ENCODE peak calls at places on chromosomes 2 and 18, in nine cellular contexts. One of them, this sample, is unnamed.

GRCh38 chr2:128358941-128359731 is 40.5 kb upstream of the HS6ST1 start:
- DNase-seq in WTC11: no peak
- DNase-seq in CD4-positive, alpha-beta T cell: no peak
- DNase-seq in left ventricle myocardium inferior: no peak
- DNase-seq in OCI-LY7: no peak
- DNase-seq in suprapubic skin: no peak
- DNase-seq in cardiac muscle cell: no peak
- DNase-seq in astrocyte of the cerebellum: no peak
- DNase-seq in neural crest cell: no peak
- DNase-seq in this sample: peak

GRCh38 chr2:199409705-199410104 is 48.0 kb downstream of the SATB2 start:
- DNase-seq in WTC11: no peak
- DNase-seq in CD4-positive, alpha-beta T cell: no peak
- DNase-seq in left ventricle myocardium inferior: no peak
- DNase-seq in OCI-LY7: no peak
- DNase-seq in suprapubic skin: no peak
- DNase-seq in cardiac muscle cell: no peak
- DNase-seq in astrocyte of the cerebellum: no peak
- DNase-seq in neural crest cell: no peak
- DNase-seq in this sample: no peak

GRCh38 chr2:14544247-14544646 is 88.3 kb upstream of the LRATD1 start:
- DNase-seq in WTC11: no peak
- DNase-seq in CD4-positive, alpha-beta T cell: no peak
- DNase-seq in left ventricle myocardium inferior: no peak
- DNase-seq in OCI-LY7: no peak
- DNase-seq in suprapubic skin: no peak
- DNase-seq in cardiac muscle cell: no peak
- DNase-seq in astrocyte of the cerebellum: no peak
- DNase-seq in neural crest cell: no peak
- DNase-seq in this sample: no peak

GRCh38 chr2:6452702-6453481 is 412.8 kb downstream of the CMPK2 start:
- DNase-seq in WTC11: no peak
- DNase-seq in CD4-positive, alpha-beta T cell: no peak
- DNase-seq in left ventricle myocardium inferior: no peak
- DNase-seq in OCI-LY7: peak
- DNase-seq in suprapubic skin: no peak
- DNase-seq in cardiac muscle cell: no peak
- DNase-seq in astrocyte of the cerebellum: no peak
- DNase-seq in neural crest cell: no peak
- DNase-seq in this sample: no peak

GRCh38 chr2:17195016-17195415 is 323.2 kb downstream of the RAD51AP2 start:
- DNase-seq in WTC11: no peak
- DNase-seq in CD4-positive, alpha-beta T cell: no peak
- DNase-seq in left ventricle myocardium inferior: no peak
- DNase-seq in OCI-LY7: no peak
- DNase-seq in suprapubic skin: no peak
- DNase-seq in cardiac muscle cell: no peak
- DNase-seq in astrocyte of the cerebellum: peak
- DNase-seq in neural crest cell: no peak
- DNase-seq in this sample: no peak

GRCh38 chr2:120473522-120474271 is 127.8 kb downstream of the INHBB start:
- DNase-seq in WTC11: no peak
- DNase-seq in CD4-positive, alpha-beta T cell: no peak
- DNase-seq in left ventricle myocardium inferior: no peak
- DNase-seq in OCI-LY7: no peak
- DNase-seq in suprapubic skin: peak
- DNase-seq in cardiac muscle cell: no peak
- DNase-seq in astrocyte of the cerebellum: no peak
- DNase-seq in neural crest cell: no peak
- DNase-seq in this sample: no peak

GRCh38 chr2:179861027-179861776 is at the start of gene ZNF385B:
- DNase-seq in WTC11: peak
- DNase-seq in CD4-positive, alpha-beta T cell: no peak
- DNase-seq in left ventricle myocardium inferior: no peak
- DNase-seq in OCI-LY7: peak
- DNase-seq in suprapubic skin: no peak
- DNase-seq in cardiac muscle cell: peak
- DNase-seq in astrocyte of the cerebellum: no peak
- DNase-seq in neural crest cell: peak
- DNase-seq in this sample: peak

GRCh38 chr2:63845866-63846265 is 4.2 kb downstream of the UGP2 start:
- DNase-seq in WTC11: no peak
- DNase-seq in CD4-positive, alpha-beta T cell: no peak
- DNase-seq in left ventricle myocardium inferior: no peak
- DNase-seq in OCI-LY7: no peak
- DNase-seq in suprapubic skin: no peak
- DNase-seq in cardiac muscle cell: no peak
- DNase-seq in astrocyte of the cerebellum: no peak
- DNase-seq in neural crest cell: no peak
- DNase-seq in this sample: no peak

GRCh38 chr2:152493945-152494528 is 159.1 kb downstream of the FMNL2 start:
- DNase-seq in WTC11: peak
- DNase-seq in CD4-positive, alpha-beta T cell: no peak
- DNase-seq in left ventricle myocardium inferior: no peak
- DNase-seq in OCI-LY7: no peak
- DNase-seq in suprapubic skin: no peak
- DNase-seq in cardiac muscle cell: no peak
- DNase-seq in astrocyte of the cerebellum: no peak
- DNase-seq in neural crest cell: no peak
- DNase-seq in this sample: no peak

GRCh38 chr2:109364212-109364611 is 235.2 kb downstream of the SH3RF3 start:
- DNase-seq in WTC11: no peak
- DNase-seq in CD4-positive, alpha-beta T cell: no peak
- DNase-seq in left ventricle myocardium inferior: no peak
- DNase-seq in OCI-LY7: no peak
- DNase-seq in suprapubic skin: no peak
- DNase-seq in cardiac muscle cell: no peak
- DNase-seq in astrocyte of the cerebellum: no peak
- DNase-seq in neural crest cell: no peak
- DNase-seq in this sample: no peak

GRCh38 chr2:214215107-214215506 is 195.7 kb upstream of the VWC2L start:
- DNase-seq in WTC11: no peak
- DNase-seq in CD4-positive, alpha-beta T cell: no peak
- DNase-seq in left ventricle myocardium inferior: no peak
- DNase-seq in OCI-LY7: no peak
- DNase-seq in suprapubic skin: no peak
- DNase-seq in cardiac muscle cell: no peak
- DNase-seq in astrocyte of the cerebellum: no peak
- DNase-seq in neural crest cell: no peak
- DNase-seq in this sample: no peak

GRCh38 chr2:80361904-80362303 is 57.4 kb upstream of the LRRTM1 start:
- DNase-seq in WTC11: no peak
- DNase-seq in CD4-positive, alpha-beta T cell: no peak
- DNase-seq in left ventricle myocardium inferior: no peak
- DNase-seq in OCI-LY7: no peak
- DNase-seq in suprapubic skin: no peak
- DNase-seq in cardiac muscle cell: no peak
- DNase-seq in astrocyte of the cerebellum: no peak
- DNase-seq in neural crest cell: no peak
- DNase-seq in this sample: no peak

GRCh38 chr2:202508686-202509085 is 126.1 kb upstream of the FAM117B start:
- DNase-seq in WTC11: no peak
- DNase-seq in CD4-positive, alpha-beta T cell: no peak
- DNase-seq in left ventricle myocardium inferior: no peak
- DNase-seq in OCI-LY7: no peak
- DNase-seq in suprapubic skin: no peak
- DNase-seq in cardiac muscle cell: no peak
- DNase-seq in astrocyte of the cerebellum: no peak
- DNase-seq in neural crest cell: no peak
- DNase-seq in this sample: no peak

GRCh38 chr2:111011218-111011617 is 109.5 kb upstream of the BCL2L11 start:
- DNase-seq in WTC11: no peak
- DNase-seq in CD4-positive, alpha-beta T cell: no peak
- DNase-seq in left ventricle myocardium inferior: no peak
- DNase-seq in OCI-LY7: no peak
- DNase-seq in suprapubic skin: no peak
- DNase-seq in cardiac muscle cell: no peak
- DNase-seq in astrocyte of the cerebellum: no peak
- DNase-seq in neural crest cell: no peak
- DNase-seq in this sample: no peak

GRCh38 chr2:96145028-96145939 is at the start of gene DUSP2:
- DNase-seq in WTC11: peak
- DNase-seq in CD4-positive, alpha-beta T cell: peak
- DNase-seq in left ventricle myocardium inferior: peak
- DNase-seq in OCI-LY7: peak
- DNase-seq in suprapubic skin: peak
- DNase-seq in cardiac muscle cell: peak
- DNase-seq in astrocyte of the cerebellum: no peak
- DNase-seq in neural crest cell: no peak
- DNase-seq in this sample: peak

GRCh38 chr2:96142217-96143113 is 2.8 kb downstream of the DUSP2 start:
- DNase-seq in WTC11: peak
- DNase-seq in CD4-positive, alpha-beta T cell: no peak
- DNase-seq in left ventricle myocardium inferior: no peak
- DNase-seq in OCI-LY7: peak
- DNase-seq in suprapubic skin: no peak
- DNase-seq in cardiac muscle cell: no peak
- DNase-seq in astrocyte of the cerebellum: no peak
- DNase-seq in neural crest cell: no peak
- DNase-seq in this sample: peak

GRCh38 chr2:96144481-96145027 is 686 bp downstream of the DUSP2 start:
- DNase-seq in WTC11: peak
- DNase-seq in CD4-positive, alpha-beta T cell: no peak
- DNase-seq in left ventricle myocardium inferior: no peak
- DNase-seq in OCI-LY7: peak
- DNase-seq in suprapubic skin: no peak
- DNase-seq in cardiac muscle cell: no peak
- DNase-seq in astrocyte of the cerebellum: no peak
- DNase-seq in neural crest cell: no peak
- DNase-seq in this sample: no peak

GRCh38 chr2:96143231-96143847 is 1.9 kb downstream of the DUSP2 start:
- DNase-seq in WTC11: peak
- DNase-seq in CD4-positive, alpha-beta T cell: no peak
- DNase-seq in left ventricle myocardium inferior: no peak
- DNase-seq in OCI-LY7: peak
- DNase-seq in suprapubic skin: no peak
- DNase-seq in cardiac muscle cell: no peak
- DNase-seq in astrocyte of the cerebellum: no peak
- DNase-seq in neural crest cell: no peak
- DNase-seq in this sample: no peak

GRCh38 chr2:96143848-96144480 is 1.3 kb downstream of the DUSP2 start:
- DNase-seq in WTC11: peak
- DNase-seq in CD4-positive, alpha-beta T cell: no peak
- DNase-seq in left ventricle myocardium inferior: no peak
- DNase-seq in OCI-LY7: peak
- DNase-seq in suprapubic skin: no peak
- DNase-seq in cardiac muscle cell: no peak
- DNase-seq in astrocyte of the cerebellum: no peak
- DNase-seq in neural crest cell: no peak
- DNase-seq in this sample: peak
- TF ChIP-seq CTCF in WTC11: peak
- TF ChIP-seq CTCF in CD4-positive, alpha-beta T cell: peak
- TF ChIP-seq CTCF in left ventricle myocardium inferior: no peak
- TF ChIP-seq CTCF in OCI-LY7: peak
- TF ChIP-seq CTCF in suprapubic skin: peak
- TF ChIP-seq CTCF in cardiac muscle cell: no peak
- TF ChIP-seq CTCF in astrocyte of the cerebellum: no peak
- TF ChIP-seq CTCF in neural crest cell: peak
- TF ChIP-seq CTCF in this sample: peak

GRCh38 chr18:37395138-37395537 is 170.5 kb downstream of the CELF4 start:
- DNase-seq in WTC11: no peak
- DNase-seq in CD4-positive, alpha-beta T cell: no peak
- DNase-seq in left ventricle myocardium inferior: no peak
- DNase-seq in OCI-LY7: no peak
- DNase-seq in suprapubic skin: no peak
- DNase-seq in cardiac muscle cell: no peak
- DNase-seq in astrocyte of the cerebellum: no peak
- DNase-seq in neural crest cell: no peak
- DNase-seq in this sample: no peak

GRCh38 chr18:37392648-37393047 is 172.9 kb downstream of the CELF4 start:
- DNase-seq in WTC11: no peak
- DNase-seq in CD4-positive, alpha-beta T cell: no peak
- DNase-seq in left ventricle myocardium inferior: no peak
- DNase-seq in OCI-LY7: no peak
- DNase-seq in suprapubic skin: no peak
- DNase-seq in cardiac muscle cell: no peak
- DNase-seq in astrocyte of the cerebellum: no peak
- DNase-seq in neural crest cell: no peak
- DNase-seq in this sample: no peak

GRCh38 chr18:37394610-37394965 is 171.0 kb downstream of the CELF4 start:
- DNase-seq in WTC11: no peak
- DNase-seq in CD4-positive, alpha-beta T cell: no peak
- DNase-seq in left ventricle myocardium inferior: no peak
- DNase-seq in OCI-LY7: no peak
- DNase-seq in suprapubic skin: no peak
- DNase-seq in cardiac muscle cell: no peak
- DNase-seq in astrocyte of the cerebellum: no peak
- DNase-seq in neural crest cell: no peak
- DNase-seq in this sample: no peak

GRCh38 chr18:37393221-37393828 is 172.3 kb downstream of the CELF4 start:
- DNase-seq in WTC11: no peak
- DNase-seq in CD4-positive, alpha-beta T cell: no peak
- DNase-seq in left ventricle myocardium inferior: no peak
- DNase-seq in OCI-LY7: no peak
- DNase-seq in suprapubic skin: no peak
- DNase-seq in cardiac muscle cell: no peak
- DNase-seq in astrocyte of the cerebellum: no peak
- DNase-seq in neural crest cell: no peak
- DNase-seq in this sample: no peak

GRCh38 chr18:37393945-37394609 is 171.5 kb downstream of the CELF4 start:
- DNase-seq in WTC11: peak
- DNase-seq in CD4-positive, alpha-beta T cell: no peak
- DNase-seq in left ventricle myocardium inferior: peak
- DNase-seq in OCI-LY7: no peak
- DNase-seq in suprapubic skin: peak
- DNase-seq in cardiac muscle cell: peak
- DNase-seq in astrocyte of the cerebellum: no peak
- DNase-seq in neural crest cell: peak
- DNase-seq in this sample: peak
- TF ChIP-seq CTCF in WTC11: no peak
- TF ChIP-seq CTCF in CD4-positive, alpha-beta T cell: no peak
- TF ChIP-seq CTCF in left ventricle myocardium inferior: peak
- TF ChIP-seq CTCF in OCI-LY7: no peak
- TF ChIP-seq CTCF in suprapubic skin: no peak
- TF ChIP-seq CTCF in cardiac muscle cell: no peak
- TF ChIP-seq CTCF in astrocyte of the cerebellum: no peak
- TF ChIP-seq CTCF in neural crest cell: no peak
- TF ChIP-seq CTCF in this sample: no peak

DNA sequence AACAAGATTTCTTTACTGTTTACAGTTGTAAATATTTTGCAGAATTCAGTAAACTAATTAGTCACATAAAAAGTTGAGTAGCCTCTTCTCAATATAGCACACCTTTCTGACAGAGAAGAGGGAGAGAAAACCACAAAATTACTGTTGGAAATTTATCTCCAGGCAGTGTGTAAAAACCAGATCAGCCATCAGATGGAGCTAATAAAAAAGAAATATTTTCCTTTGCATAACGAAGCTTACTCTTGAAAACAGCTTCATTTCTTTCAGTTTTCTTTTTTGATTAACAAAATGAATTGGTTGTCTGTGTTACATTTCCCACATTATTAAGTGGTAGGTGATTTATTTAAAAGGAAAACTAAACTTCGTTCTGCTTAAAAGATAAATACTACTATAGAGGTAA is 259.3 kb upstream of the KCNJ3 start:
- DNase-seq in WTC11: no peak
- DNase-seq in CD4-positive, alpha-beta T cell: no peak
- DNase-seq in left ventricle myocardium inferior: no peak
- DNase-seq in OCI-LY7: no peak
- DNase-seq in suprapubic skin: no peak
- DNase-seq in cardiac muscle cell: no peak
- DNase-seq in astrocyte of the cerebellum: no peak
- DNase-seq in neural crest cell: no peak
- DNase-seq in this sample: no peak
- TF ChIP-seq CTCF in WTC11: no peak
- TF ChIP-seq CTCF in CD4-positive, alpha-beta T cell: no peak
- TF ChIP-seq CTCF in left ventricle myocardium inferior: peak
- TF ChIP-seq CTCF in OCI-LY7: peak
- TF ChIP-seq CTCF in suprapubic skin: no peak
- TF ChIP-seq CTCF in cardiac muscle cell: no peak
- TF ChIP-seq CTCF in astrocyte of the cerebellum: no peak
- TF ChIP-seq CTCF in neural crest cell: peak
- TF ChIP-seq CTCF in this sample: no peak

GRCh38 chr2:49490710-49491109 is 336.4 kb upstream of the FSHR start:
- DNase-seq in WTC11: peak
- DNase-seq in CD4-positive, alpha-beta T cell: no peak
- DNase-seq in left ventricle myocardium inferior: no peak
- DNase-seq in OCI-LY7: peak
- DNase-seq in suprapubic skin: no peak
- DNase-seq in cardiac muscle cell: peak
- DNase-seq in astrocyte of the cerebellum: no peak
- DNase-seq in neural crest cell: no peak
- DNase-seq in this sample: no peak
- TF ChIP-seq CTCF in WTC11: peak
- TF ChIP-seq CTCF in CD4-positive, alpha-beta T cell: no peak
- TF ChIP-seq CTCF in left ventricle myocardium inferior: peak
- TF ChIP-seq CTCF in OCI-LY7: peak
- TF ChIP-seq CTCF in suprapubic skin: peak
- TF ChIP-seq CTCF in cardiac muscle cell: peak
- TF ChIP-seq CTCF in astrocyte of the cerebellum: peak
- TF ChIP-seq CTCF in neural crest cell: peak
- TF ChIP-seq CTCF in this sample: peak

This sample was measured in mesothelial cell of epicardium.